ENCODE peak calls at places on chromosomes 5 and 9, in nine cellular contexts. C is H1, T is upper lobe of left lung, E is suprapubic skin, Y is HCT116, A is breast epithelium, Q is stomach, P is sigmoid colon, J is transverse colon. I is an unnamed sample.
A peak's percentile ranks its signal among the peaks of the same experiment; 100 is the strongest.

GRCh38 chr5:54263447-54263846 is 46.9 kb downstream of the ARL15 start:
- DNase-seq in C (no peak), Y (no peak), P (no peak), A (no peak), J (no peak), T (no peak), E (no peak), Q (no peak), I (no peak)

GRCh38 chr9:13088734-13089427 is 190.6 kb downstream of the MPDZ start:
- DNase-seq in E (no peak), P (no peak), A (no peak), C (peak; percentile 10), Q (no peak), J (peak; percentile 7), Y (peak; percentile 41), T (no peak), I (no peak)

GRCh38 chr5:1111727-1112289 is at the start of gene SLC12A7:
- DNase-seq in C (no peak), A (peak; percentile 37), E (no peak), J (peak; percentile 81), Y (no peak), Q (peak; percentile 81), T (peak; percentile 79), P (no peak), I (peak; percentile 91)

GRCh38 chr9:33129886-33130284 is 37.3 kb downstream of the B4GALT1 start:
- DNase-seq in Y (no peak), C (no peak), A (no peak), E (peak; percentile 28), P (peak; percentile 44), T (peak; percentile 21), Q (no peak), J (peak; percentile 57), I (peak; percentile 51)

GRCh38 chr5:53027913-53028312 is 38.8 kb downstream of the ITGA2 start:
- DNase-seq in C (no peak), P (no peak), Y (no peak), A (peak; percentile 54), E (no peak), T (peak; percentile 44), J (no peak), Q (peak; percentile 68), I (no peak)

GRCh38 chr5:96229173-96229572 is 203.9 kb downstream of the PCSK1 start:
- DNase-seq in E (no peak), A (no peak), J (no peak), Y (no peak), P (no peak), T (no peak), Q (no peak), C (no peak), I (no peak)

GRCh38 chr9:36092509-36093215 is 43.9 kb upstream of the GLIPR2 start:
- DNase-seq in A (no peak), Y (no peak), J (peak; percentile 28), E (no peak), P (no peak), T (peak; percentile 29), Q (no peak), C (no peak), I (no peak)

GRCh38 chr9:16368425-16369087 is 501.9 kb downstream of the BNC2 start:
- DNase-seq in P (no peak), C (no peak), Q (no peak), A (no peak), E (no peak), Y (no peak), J (no peak), T (no peak), I (no peak)

GRCh38 chr9:121285835-121286687 is 18.1 kb downstream of the GSN start:
- DNase-seq in E (peak; percentile 83), Q (peak; percentile 44), T (peak; percentile 68), A (peak; percentile 74), P (peak; percentile 93), C (no peak), Y (peak; percentile 64), J (peak; percentile 63), I (no peak)

GRCh38 chr5:11322133-11322532 is 561.1 kb upstream of the DAP start:
- DNase-seq in J (no peak), T (no peak), Y (no peak), P (no peak), A (no peak), C (no peak), E (no peak), Q (no peak), I (no peak)

GRCh38 chr5:72648511-72648910 is 141.3 kb upstream of the ZNF366 start:
- DNase-seq in Y (no peak), E (no peak), J (no peak), Q (no peak), A (no peak), P (peak; percentile 82), T (no peak), C (no peak), I (no peak)

GRCh38 chr9:32405506-32405905 is 21.1 kb downstream of the ACO1 start:
- DNase-seq in Q (no peak), P (no peak), A (no peak), E (no peak), T (no peak), Y (no peak), J (no peak), C (no peak), I (no peak)

GRCh38 chr5:166624573-166624972 is 1666.9 kb upstream of the WWC1 start:
- DNase-seq in E (no peak), T (no peak), A (no peak), C (no peak), P (no peak), Q (no peak), Y (no peak), J (no peak), I (no peak)

GRCh38 chr9:130872912-130873503 is 23.6 kb downstream of the QRFP start:
- DNase-seq in A (no peak), J (peak; percentile 86), C (no peak), T (no peak), E (no peak), Q (peak; percentile 89), Y (no peak), P (peak; percentile 85), I (peak; percentile 18)

GRCh38 chr5:18216016-18216415 is 581.8 kb downstream of the TAF11L14 start:
- DNase-seq in Q (no peak), C (no peak), P (no peak), Y (no peak), J (no peak), E (no peak), A (no peak), T (no peak), I (no peak)

GRCh38 chr9:75488714-75489100 is 400.4 kb downstream of the OSTF1 start:
- DNase-seq in P (no peak), A (no peak), Y (no peak), C (no peak), J (no peak), T (no peak), Q (no peak), E (no peak), I (no peak)

GRCh38 chr5:172745406-172745805 is 25.6 kb downstream of the DUSP1 start:
- DNase-seq in Y (no peak), J (no peak), P (peak; percentile 63), A (no peak), C (no peak), E (no peak), Q (no peak), T (no peak), I (no peak)

GRCh38 chr9:3330792-3331420 is 194.9 kb downstream of the RFX3 start:
- DNase-seq in A (no peak), J (no peak), E (no peak), Q (no peak), Y (no peak), T (no peak), P (no peak), C (no peak), I (no peak)

GRCh38 chr5:21680196-21680595 is 1172.9 kb downstream of the CDH12 start:
- DNase-seq in Q (no peak), T (no peak), E (no peak), P (no peak), A (no peak), C (no peak), Y (no peak), J (no peak), I (no peak)

DNA sequence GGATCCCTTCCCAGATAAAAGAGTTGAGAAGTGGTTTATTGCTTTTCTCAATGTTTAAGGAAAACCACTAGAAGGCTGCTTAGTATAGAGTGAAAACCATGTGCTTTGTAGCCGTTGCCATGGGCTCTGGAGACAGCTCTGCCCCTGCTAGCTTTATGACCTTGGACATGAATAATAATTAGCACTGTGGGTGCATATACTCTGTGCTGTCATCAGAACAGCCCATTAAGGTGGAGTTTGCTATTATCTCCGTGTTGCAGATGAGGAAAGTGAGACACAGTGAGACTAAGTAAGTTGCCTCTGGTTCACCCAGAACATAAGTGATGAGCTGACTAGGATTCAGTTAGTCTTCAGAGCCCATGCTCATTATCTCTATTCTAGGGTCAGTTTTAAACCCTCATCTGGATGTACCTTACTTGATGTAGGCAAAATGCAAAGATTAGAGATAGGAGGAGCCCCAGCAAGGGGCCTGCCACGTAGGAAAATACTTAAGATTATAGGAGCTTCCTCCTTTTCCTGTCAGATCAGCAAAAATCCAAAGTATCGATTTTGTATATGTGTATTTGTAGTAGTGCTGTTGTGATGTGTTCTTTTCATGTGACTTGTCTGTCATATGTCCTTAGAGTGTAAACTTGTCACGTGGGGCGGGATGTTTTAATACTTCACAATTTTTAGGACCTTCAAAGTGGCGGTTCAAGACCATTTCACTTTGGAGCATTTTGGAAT is 102.5 kb downstream of the TLE4 start:
- DNase-seq in E (no peak), P (no peak), Y (no peak), Q (no peak), C (no peak), A (no peak), J (no peak), T (no peak), I (no peak)
- TF ChIP-seq POLR2AphosphoS5 in E (no peak), P (no peak), Y (no peak), Q (no peak), C (no peak), A (no peak), J (no peak), T (no peak), I (no peak)

DNA sequence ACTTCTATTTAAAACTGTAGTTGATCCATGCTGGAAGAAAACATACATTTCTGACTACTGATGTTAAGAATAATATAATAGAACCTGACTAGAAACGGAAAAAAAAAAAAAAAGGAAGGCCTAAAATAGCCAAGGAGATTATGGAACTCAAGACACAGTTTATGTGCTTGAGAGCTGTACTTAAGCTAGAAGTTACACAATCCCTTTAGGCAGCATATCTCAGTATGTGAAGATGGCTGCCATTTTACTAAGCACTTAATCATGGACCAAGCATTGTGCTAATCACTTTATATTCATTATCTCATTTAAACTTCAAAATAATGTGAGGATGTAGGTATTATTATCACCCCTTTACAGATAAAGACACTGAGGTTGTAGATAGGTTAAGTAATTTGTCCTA is 73.0 kb upstream of the NR4A3 start:
- DNase-seq in T (no peak), C (no peak), Q (no peak), P (no peak), A (no peak), J (no peak), E (no peak), Y (no peak), I (no peak)
- H3K4me3 ChIP-seq in T (no peak overlapping the region), C (no peak overlapping the region), Q (no peak overlapping the region), P (no peak overlapping the region), A (no peak overlapping the region), J (no peak overlapping the region), E (no peak overlapping the region), Y (no peak overlapping the region), I (no peak overlapping the region)

GRCh38 chr5:177304392-177305119 is 957 bp downstream of the PRELID1 start:
- DNase-seq in C (no peak), Y (no peak), Q (no peak), E (peak; percentile 73), P (peak; percentile 63), T (peak; percentile 22), J (peak; percentile 75), A (no peak), I (peak; percentile 86)
- TF ChIP-seq POLR2AphosphoS5 in C (no peak), Y (peak; percentile 25), Q (no peak), E (no peak), P (no peak), T (no peak), J (no peak), A (no peak), I (no peak)

GRCh38 chr9:80867731-80868130 is 821.6 kb downstream of the TLE1 start:
- DNase-seq in J (no peak), Y (no peak), A (no peak), P (no peak), E (no peak), T (no peak), Q (no peak), C (no peak), I (no peak)
- H3K4me3 ChIP-seq in J (no peak overlapping the region), Y (no peak overlapping the region), A (no peak overlapping the region), P (no peak overlapping the region), E (no peak overlapping the region), T (no peak overlapping the region), Q (no peak overlapping the region), C (no peak overlapping the region), I (no peak overlapping the region)

I was measured in spleen.